ENCODE peak calls at places on chromosomes 2 and 18, in five cellular contexts. D is mesenteric fat pad, E is prostate gland, X is GM12864, I is cerebellar cortex. G is an unnamed sample.
A peak's percentile ranks its signal among the peaks of the same experiment; 100 is the strongest.

GRCh38 chr18:8121942-8122480 is 487.2 kb upstream of the RAB12 start:
- DNase-seq in I (no peak), X (no peak), E (no peak), D (no peak), G (no peak)

GRCh38 chr2:45698538-45698937 is 47.1 kb downstream of the PRKCE start:
- DNase-seq in I (no peak), X (no peak), E (no peak), D (no peak), G (no peak)

GRCh38 chr2:166464187-166464586 is 29.9 kb downstream of the SCN7A start:
- DNase-seq in D (no peak), X (no peak), I (no peak), E (no peak), G (no peak)

GRCh38 chr2:2566396-2567323 is 235.6 kb upstream of the MYT1L start:
- DNase-seq in X (no peak), E (no peak), D (peak; percentile 62), I (no peak), G (no peak)

GRCh38 chr18:10682368-10682714 is 156.5 kb downstream of the NAPG start:
- DNase-seq in X (no peak), I (no peak), D (no peak), E (no peak), G (no peak)

GRCh38 chr2:223944166-223944703 is 900 bp downstream of the WDFY1 start:
- DNase-seq in X (no peak), E (peak; percentile 24), I (peak; percentile 50), D (no peak), G (no peak)

GRCh38 chr2:72888438-72889202 is 1.4 kb downstream of the SPR start:
- DNase-seq in I (no peak), D (peak; percentile 80), E (no peak), X (no peak), G (no peak)

GRCh38 chr18:68833756-68834155 is 35.9 kb downstream of the CCDC102B start:
- DNase-seq in X (no peak), I (no peak), D (no peak), E (no peak), G (no peak)

GRCh38 chr2:188235364-188235763 is 56.3 kb upstream of the GULP1 start:
- DNase-seq in I (no peak), X (peak; percentile 10), D (no peak), E (no peak), G (no peak)

GRCh38 chr2:229486673-229487072 is 215.6 kb upstream of the PID1 start:
- DNase-seq in E (no peak), D (no peak), I (no peak), X (no peak), G (no peak)

GRCh38 chr2:86631846-86632485 is 8.3 kb upstream of the RNF103 start:
- DNase-seq in X (no peak), D (no peak), I (peak; percentile 71), E (peak; percentile 75), G (no peak)

GRCh38 chr2:239293450-239294430 is 107.1 kb downstream of the HDAC4 start:
- DNase-seq in X (no peak), E (no peak), D (peak; percentile 85), I (no peak), G (no peak)

GRCh38 chr2:9273496-9273895 is 66.9 kb downstream of the ASAP2 start:
- DNase-seq in I (no peak), X (no peak), D (no peak), E (no peak), G (no peak)

GRCh38 chr18:11259421-11259820 is 110.1 kb upstream of the PIEZO2 start:
- DNase-seq in E (no peak), D (no peak), I (no peak), X (no peak), G (no peak)

G was measured in coronary artery.